ENCODE peak calls at places on chromosomes 12 and 14, in six cellular contexts. O is heart left ventricle, L is tibial nerve, N is upper lobe of left lung, V is endothelial cell of umbilical vein, R is psoas muscle. K is an unnamed sample. For H3K27me3, the result is how much of the 10 kb centered on the place peaks cover.

GRCh38 chr14:74663884-74664283 is 49.0 kb downstream of the AREL1 start:
- DNase-seq in O (peak), L (peak), N (no peak), V (no peak), R (peak), K (no peak)

GRCh38 chr12:1738480-1738879 is 47.6 kb downstream of the ADIPOR2 start:
- DNase-seq in O (no peak), L (no peak), N (no peak), V (peak), R (no peak), K (no peak)

GRCh38 chr12:129579879-129580278 is 323.9 kb downstream of the TMEM132D start:
- DNase-seq in O (no peak), L (no peak), N (no peak), V (no peak), R (no peak), K (no peak)

GRCh38 chr12:46825526-46826414 is at the start of gene SLC38A4:
- DNase-seq in O (peak), L (no peak), N (peak), V (peak), R (peak), K (peak)

GRCh38 chr14:104288272-104288671 is 149.9 kb downstream of the KIF26A start:
- DNase-seq in O (peak), L (no peak), N (peak), V (no peak), R (no peak), K (no peak)

GRCh38 chr14:51419685-51420084 is 179.6 kb downstream of the TMX1 start:
- DNase-seq in O (no peak), L (no peak), N (no peak), V (no peak), R (no peak), K (no peak)

GRCh38 chr12:9091933-9092598 is 23.7 kb downstream of the A2M start:
- DNase-seq in O (no peak), L (no peak), N (no peak), V (no peak), R (no peak), K (no peak)

GRCh38 chr12:11623382-11623781 is 26.1 kb upstream of the ETV6 start:
- DNase-seq in O (no peak), L (no peak), N (no peak), V (no peak), R (no peak), K (no peak)

GRCh38 chr14:88613552-88614010 is 50.7 kb downstream of the ZC3H14 start:
- DNase-seq in O (no peak), L (no peak), N (no peak), V (peak), R (no peak), K (peak)

GRCh38 chr14:102799684-102800562 is 22.7 kb downstream of the TRAF3 start:
- DNase-seq in O (no peak), L (no peak), N (peak), V (no peak), R (no peak), K (no peak)

GRCh38 chr12:131836193-131836592 is 8.0 kb downstream of the MMP17 start:
- DNase-seq in O (no peak), L (no peak), N (no peak), V (peak), R (no peak), K (no peak)

GRCh38 chr14:64960762-64961276 is 11.3 kb downstream of the RAB15 start:
- DNase-seq in O (no peak), L (no peak), N (no peak), V (no peak), R (no peak), K (no peak)

GRCh38 chr12:12803186-12803585 is 10.0 kb upstream of the DDX47 start:
- DNase-seq in O (peak), L (peak), N (peak), V (peak), R (peak), K (peak)

GRCh38 chr14:34750670-34751069 is 36.3 kb upstream of the CFL2 start:
- DNase-seq in O (no peak), L (no peak), N (no peak), V (peak), R (no peak), K (no peak)

GRCh38 chr12:9634177-9634803 is 26.6 kb upstream of the KLRB1 start:
- DNase-seq in O (no peak), L (peak), N (peak), V (peak), R (no peak), K (peak)

GRCh38 chr14:94173471-94173884 is 644 bp upstream of the PPP4R4 start:
- DNase-seq in O (no peak), L (peak), N (peak), V (no peak), R (no peak), K (no peak)

GRCh38 chr12:110858848-110859247 is 12.1 kb downstream of the CCDC63 start:
- DNase-seq in O (no peak), L (no peak), N (no peak), V (no peak), R (no peak), K (no peak)

GRCh38 chr14:68919129-68919927 is 59.8 kb downstream of the ACTN1 start:
- DNase-seq in O (no peak), L (no peak), N (no peak), V (no peak), R (no peak), K (no peak)

GRCh38 chr12:82904219-82904795 is 217.6 kb downstream of the TMTC2 start:
- DNase-seq in O (no peak), L (no peak), N (no peak), V (no peak), R (no peak), K (no peak)

GRCh38 chr12:107667464-107667863 is 18.1 kb upstream of the PWP1 start:
- DNase-seq in O (no peak), L (no peak), N (no peak), V (no peak), R (no peak), K (no peak)

GRCh38 chr12:91562476-91562875 is 379.9 kb upstream of the DCN start:
- DNase-seq in O (no peak), L (no peak), N (no peak), V (no peak), R (no peak), K (no peak)

DNA sequence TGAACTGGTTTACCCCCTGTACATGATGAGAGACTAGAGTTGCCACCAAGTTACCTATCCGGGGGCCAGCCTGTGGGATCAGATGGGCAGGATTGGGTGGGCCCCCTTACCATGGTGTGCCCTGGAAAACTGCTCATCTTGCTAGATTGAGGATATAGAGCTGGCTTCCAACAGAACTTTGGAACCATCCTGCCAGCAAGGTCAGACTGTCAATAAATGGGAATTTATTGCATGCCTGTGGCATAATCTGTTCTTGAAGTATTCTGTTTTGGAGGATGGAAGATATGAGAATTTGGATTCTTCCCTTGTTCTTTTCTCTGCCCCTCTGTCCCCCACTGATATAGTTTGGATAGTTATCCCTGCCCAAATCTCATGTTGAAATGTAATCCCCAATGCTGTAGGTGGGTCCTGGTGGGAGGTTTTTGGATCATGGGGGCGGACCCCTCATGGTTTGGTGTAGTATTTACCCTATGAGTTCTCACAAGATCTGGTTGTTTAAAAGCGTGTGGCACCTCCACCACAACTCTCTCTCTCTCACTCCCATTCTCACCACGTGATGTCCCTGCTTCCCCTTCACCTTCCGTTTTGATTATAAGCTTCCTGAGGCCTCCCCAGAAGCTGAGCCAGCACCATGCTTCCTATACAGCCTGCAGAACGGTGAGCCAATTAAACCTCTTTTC is 3.7 kb upstream of the TM9SF1 start:
- DNase-seq in O (no peak), L (no peak), N (no peak), V (no peak), R (no peak), K (no peak)
- H3K4me3 ChIP-seq in O (no peak), L (no peak), N (no peak), V (no peak), R (no peak), K (no peak)

DNA sequence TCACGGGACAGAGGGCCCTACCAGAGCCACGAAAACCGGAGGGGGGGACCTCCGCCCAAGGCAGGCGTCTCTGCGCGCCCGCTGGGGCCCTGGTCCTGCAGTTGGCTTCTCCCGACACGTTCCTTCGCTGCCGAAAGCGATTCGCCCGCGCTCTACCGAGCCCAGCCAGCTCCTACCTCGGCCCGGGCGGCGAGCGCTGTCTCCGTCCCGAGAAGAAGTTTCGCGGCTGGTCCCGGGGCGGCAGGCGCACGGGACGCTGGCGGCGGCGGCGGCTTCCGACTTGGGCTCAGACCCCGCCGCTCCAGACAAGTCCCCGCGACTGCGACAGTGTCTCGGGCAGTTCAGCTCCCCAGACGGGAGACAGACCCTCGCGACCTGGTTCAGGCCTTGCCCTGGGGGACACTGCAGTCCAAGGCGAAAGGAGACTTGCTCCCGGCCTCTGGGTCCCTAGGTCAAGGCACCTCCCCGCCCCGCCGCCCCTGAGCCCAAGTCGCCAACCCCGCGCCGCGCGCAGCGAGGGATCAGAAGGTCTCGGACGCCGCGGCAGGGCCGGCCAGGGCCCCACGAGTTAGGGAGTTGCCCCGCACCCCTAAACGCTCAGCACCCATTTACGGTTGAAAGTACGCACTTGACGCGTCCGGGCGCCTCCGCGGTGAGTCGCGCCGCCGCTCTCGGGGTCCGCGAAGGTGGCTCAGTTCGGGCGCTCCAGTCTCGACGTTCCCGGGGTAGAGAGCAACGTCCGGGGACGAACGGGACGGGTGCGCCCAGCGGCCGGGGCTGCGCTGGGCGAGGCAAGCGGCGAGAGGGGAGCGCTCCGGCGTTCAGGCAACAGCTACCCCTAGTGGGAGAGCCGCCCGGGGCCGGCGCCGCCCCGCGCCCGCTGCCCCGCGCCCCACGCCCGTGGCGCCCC is 1.4 kb upstream of the DIO3 start:
- DNase-seq in O (no peak), L (no peak), N (no peak), V (no peak), R (peak), K (peak)
- H3K27ac ChIP-seq in O (no peak), L (peak), N (peak), V (no peak), R (no peak), K (no peak)

GRCh38 chr14:22384167-22384549 is 204.9 kb downstream of the DAD1 start:
- DNase-seq in O (no peak), L (no peak), N (no peak), V (no peak), R (no peak), K (no peak)

GRCh38 chr14:22382395-22382794 is 206.6 kb downstream of the DAD1 start:
- DNase-seq in O (no peak), L (no peak), N (no peak), V (no peak), R (no peak), K (no peak)

GRCh38 chr14:22384974-22385526 is 204.0 kb downstream of the DAD1 start:
- DNase-seq in O (no peak), L (no peak), N (no peak), V (no peak), R (no peak), K (no peak)

GRCh38 chr14:22382955-22383354 is 206.1 kb downstream of the DAD1 start:
- DNase-seq in O (no peak), L (no peak), N (no peak), V (no peak), R (no peak), K (no peak)

GRCh38 chr14:22383515-22384166 is 205.4 kb downstream of the DAD1 start:
- DNase-seq in O (no peak), L (no peak), N (peak), V (no peak), R (no peak), K (no peak)
- H3K27me3 ChIP-seq in O (under half), L (under half), N (under half), V (under half), R (under half), K (under half)

DNA sequence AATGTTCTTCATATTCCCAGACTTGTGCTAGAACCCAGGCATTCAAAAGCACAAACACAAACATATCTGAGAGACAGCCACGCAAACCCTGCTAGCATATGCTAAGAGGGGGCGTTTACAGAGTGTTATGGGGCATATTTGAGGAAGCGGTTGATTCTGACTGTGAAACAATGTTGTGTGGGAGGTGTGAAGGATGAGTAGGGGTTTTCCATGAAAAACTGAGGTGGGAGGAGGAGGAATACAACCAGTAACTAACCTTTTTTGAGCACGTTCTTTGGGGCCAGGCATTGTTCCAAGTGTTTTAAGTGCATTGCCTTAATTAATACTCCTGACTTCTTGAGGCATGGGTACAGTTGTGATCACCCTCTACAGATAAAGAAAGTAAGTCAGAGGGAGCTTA is 499.5 kb downstream of the AACS start:
- DNase-seq in O (no peak), L (no peak), N (no peak), V (no peak), R (no peak), K (no peak)
- H3K4me3 ChIP-seq in O (no peak), L (no peak), N (no peak), V (no peak), R (no peak), K (no peak)

DNA sequence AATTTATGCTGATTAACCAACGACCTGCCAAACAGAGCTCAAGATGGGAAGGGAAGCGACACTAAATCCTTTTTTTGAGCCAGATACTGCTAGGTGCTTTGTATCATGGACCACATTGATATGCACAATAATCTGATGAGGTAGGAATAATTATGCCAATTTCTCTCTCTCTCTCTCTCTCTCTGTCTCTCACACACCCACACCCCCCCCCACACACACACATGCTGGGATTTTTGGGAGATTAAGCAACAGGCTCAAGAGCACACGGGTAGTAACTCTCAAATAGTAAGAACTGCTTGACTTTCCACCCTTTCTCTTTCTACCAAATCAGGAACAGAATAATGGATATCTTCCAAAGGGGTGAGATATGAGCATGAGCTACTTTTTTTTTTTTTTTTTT is 303.5 kb downstream of the APAF1 start:
- DNase-seq in O (no peak), L (no peak), N (no peak), V (no peak), R (no peak), K (no peak)
- H3K27ac ChIP-seq in O (no peak), L (no peak), N (no peak), V (no peak), R (no peak), K (no peak)

GRCh38 chr12:54036620-54037359 is 3.9 kb downstream of the HOXC5 start:
- DNase-seq in O (no peak), L (no peak), N (no peak), V (no peak), R (peak), K (no peak)

GRCh38 chr12:54033980-54034783 is 1.3 kb downstream of the HOXC5 start:
- DNase-seq in O (no peak), L (no peak), N (no peak), V (no peak), R (peak), K (no peak)

GRCh38 chr12:54034784-54035310 is 2.0 kb downstream of the HOXC5 start:
- DNase-seq in O (no peak), L (no peak), N (no peak), V (no peak), R (no peak), K (no peak)

GRCh38 chr12:54037360-54038259 is 4.8 kb downstream of the HOXC5 start:
- DNase-seq in O (no peak), L (no peak), N (no peak), V (no peak), R (no peak), K (no peak)

GRCh38 chr12:54035561-54036377 is 2.9 kb downstream of the HOXC5 start:
- DNase-seq in O (no peak), L (no peak), N (no peak), V (no peak), R (no peak), K (no peak)
- H3K27me3 ChIP-seq in O (half or more), L (under half), N (half or more), V (half or more), R (under half), K (under half)

GRCh38 chr14:56730468-56731145 is 79.7 kb downstream of the OTX2 start:
- DNase-seq in O (no peak), L (no peak), N (no peak), V (no peak), R (no peak), K (no peak)
- H3K4me3 ChIP-seq in O (no peak), L (no peak), N (no peak), V (no peak), R (no peak), K (no peak)

DNA sequence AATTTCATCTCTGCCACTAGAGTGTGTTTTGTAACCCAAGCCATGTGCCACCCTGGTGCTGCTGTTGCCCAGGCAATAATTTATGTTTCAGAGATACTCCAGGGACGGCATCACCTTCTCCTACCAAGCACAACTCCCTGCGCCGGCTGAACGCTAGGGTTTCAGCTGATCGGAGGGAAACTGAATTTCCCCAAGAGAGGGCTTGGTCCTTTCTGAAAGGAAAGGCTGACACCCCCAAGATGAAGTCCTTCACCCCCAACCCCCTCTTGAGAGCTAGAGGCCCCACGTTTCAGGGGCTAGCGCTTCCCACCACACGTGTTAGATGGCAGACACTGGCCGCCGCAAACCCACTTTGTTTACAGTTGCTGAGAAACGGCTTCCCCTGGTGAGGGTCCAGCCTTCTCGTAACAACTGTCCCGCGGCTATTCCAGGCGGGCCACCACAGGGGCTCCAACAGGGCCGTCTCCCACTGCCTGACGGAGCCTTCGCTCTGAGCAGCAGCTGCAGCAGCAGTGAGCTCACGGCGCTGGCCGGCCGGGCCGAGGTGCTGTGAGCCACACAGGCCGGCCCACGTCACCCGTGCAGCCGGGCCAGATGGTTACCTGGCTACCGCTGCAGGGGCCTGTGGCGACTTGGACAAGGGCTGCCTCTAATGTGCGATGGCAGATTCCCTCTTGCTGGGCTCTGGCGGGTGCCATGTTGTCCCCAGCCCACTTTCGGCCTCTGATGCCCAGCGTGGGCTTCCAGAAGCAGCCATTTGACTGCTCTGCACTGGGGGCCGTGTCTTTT is 66.4 kb downstream of the TESC start:
- DNase-seq in O (peak), L (no peak), N (no peak), V (peak), R (no peak), K (peak)
- H3K27ac ChIP-seq in O (peak), L (no peak), N (no peak), V (no peak), R (no peak), K (peak)

GRCh38 chr12:113214938-113215400 is 6.3 kb upstream of the TPCN1 start:
- DNase-seq in O (peak), L (peak), N (peak), V (peak), R (peak), K (no peak)
- H3K27me3 ChIP-seq in O (under half), L (under half), N (under half), V (under half), R (under half), K (under half)

K was measured in pancreas.